ENCODE peak calls at places on chromosomes 4 and X, in nine cellular contexts. Q, P, B, T, G, W, N, L and I are unnamed samples.

GRCh38 chr4:113683143-113683542 is 78.4 kb downstream of the CAMK2D start:
- DNase-seq in Q (no peak), P (no peak), B (peak; percentile 82), T (no peak), G (no peak), W (no peak), N (no peak), L (peak; percentile 48), I (no peak)

GRCh38 chrX:48818098-48818497 is 8.2 kb upstream of the ERAS start:
- DNase-seq in Q (no peak), P (no peak), B (peak; percentile 28), T (no peak), G (no peak), W (no peak), N (no peak), L (no peak), I (no peak)

GRCh38 chrX:149717803-149718202 is 5.9 kb downstream of the MAGEA11 start:
- DNase-seq in Q (no peak), P (no peak), B (no peak), T (no peak), G (no peak), W (no peak), N (no peak), L (no peak), I (no peak)

GRCh38 chr4:75742451-75742850 is 18.1 kb downstream of the USO1 start:
- DNase-seq in Q (no peak), P (no peak), B (no peak), T (no peak), G (no peak), W (no peak), N (no peak), L (no peak), I (no peak)

GRCh38 chr4:56146956-56147355 is 198.2 kb downstream of the CEP135 start:
- DNase-seq in Q (no peak), P (no peak), B (no peak), T (no peak), G (no peak), W (no peak), N (no peak), L (no peak), I (no peak)

GRCh38 chr4:68732653-68733466 is 62.4 kb upstream of the UGT2B15 start:
- DNase-seq in Q (no peak), P (no peak), B (no peak), T (no peak), G (peak; percentile 77), W (no peak), N (no peak), L (no peak), I (no peak)

GRCh38 chr4:125760956-125761355 is 446.2 kb downstream of the FAT4 start:
- DNase-seq in Q (no peak), P (no peak), B (no peak), T (no peak), G (no peak), W (no peak), N (no peak), L (no peak), I (no peak)

GRCh38 chr4:157804986-157805385 is 367.8 kb downstream of the GASK1B start:
- DNase-seq in Q (no peak), P (no peak), B (no peak), T (no peak), G (peak; percentile 48), W (no peak), N (peak; percentile 23), L (no peak), I (no peak)

GRCh38 chr4:39406763-39407583 is at the start of gene KLB:
- DNase-seq in Q (no peak), P (no peak), B (peak; percentile 67), T (no peak), G (peak; percentile 78), W (no peak), N (no peak), L (no peak), I (no peak)

GRCh38 chrX:40176256-40176978 is 78.7 kb upstream of the BCOR start:
- DNase-seq in Q (no peak), P (peak; percentile 76), B (peak; percentile 88), T (peak; percentile 89), G (peak; percentile 84), W (peak; percentile 82), N (peak; percentile 18), L (peak; percentile 87), I (peak; percentile 69)

GRCh38 chr4:5366421-5366820 is 315.1 kb downstream of the STK32B start:
- DNase-seq in Q (peak; percentile 54), P (no peak), B (no peak), T (no peak), G (no peak), W (no peak), N (peak; percentile 94), L (no peak), I (no peak)

GRCh38 chr4:26871611-26872010 is 11.0 kb downstream of the STIM2 start:
- DNase-seq in Q (no peak), P (no peak), B (no peak), T (no peak), G (no peak), W (no peak), N (no peak), L (no peak), I (no peak)

GRCh38 chr4:164204434-164204833 is 549.5 kb upstream of the SMIM31 start:
- DNase-seq in Q (no peak), P (no peak), B (no peak), T (no peak), G (peak; percentile 13), W (no peak), N (peak; percentile 92), L (no peak), I (no peak)

GRCh38 chrX:79036152-79036551 is 91.0 kb downstream of the P2RY10 start:
- DNase-seq in Q (no peak), P (no peak), B (no peak), T (no peak), G (no peak), W (no peak), N (no peak), L (no peak), I (no peak)

GRCh38 chr4:181498148-181498547 is 745.1 kb upstream of the TENM3 start:
- DNase-seq in Q (no peak), P (no peak), B (no peak), T (no peak), G (no peak), W (no peak), N (no peak), L (no peak), I (no peak)

GRCh38 chr4:181504846-181505374 is 738.3 kb upstream of the TENM3 start:
- DNase-seq in Q (no peak), P (no peak), B (no peak), T (no peak), G (no peak), W (no peak), N (no peak), L (no peak), I (no peak)

GRCh38 chr4:181509073-181509472 is 734.1 kb upstream of the TENM3 start:
- DNase-seq in Q (no peak), P (no peak), B (no peak), T (no peak), G (no peak), W (no peak), N (no peak), L (no peak), I (no peak)

GRCh38 chr4:181502611-181503010 is 740.6 kb upstream of the TENM3 start:
- DNase-seq in Q (no peak), P (no peak), B (no peak), T (no peak), G (no peak), W (no peak), N (no peak), L (no peak), I (no peak)

GRCh38 chr4:181503800-181504364 is 739.3 kb upstream of the TENM3 start:
- DNase-seq in Q (no peak), P (no peak), B (no peak), T (no peak), G (no peak), W (no peak), N (no peak), L (no peak), I (no peak)
- TF ChIP-seq CTCF in Q (no peak), P (no peak), B (no peak), T (no peak), G (no peak), W (no peak), N (no peak), L (no peak), I (no peak)

GRCh38 chr4:47933798-47934197 is 19.4 kb upstream of the NFXL1 start:
- DNase-seq in Q (no peak), P (no peak), B (no peak), T (peak; percentile 67), G (peak; percentile 58), W (no peak), N (peak; percentile 58), L (no peak), I (no peak)
- TF ChIP-seq CTCF in Q (peak; percentile 33), P (peak; percentile 74), B (peak; percentile 72), T (peak; percentile 28), G (peak; percentile 81), W (peak; percentile 58), N (peak; percentile 62), L (peak; percentile 35), I (peak; percentile 77)

GRCh38 chrX:25860322-25860721 is 277.8 kb upstream of the MAGEB18 start:
- DNase-seq in Q (no peak), P (no peak), B (no peak), T (no peak), G (no peak), W (no peak), N (no peak), L (peak; percentile 30), I (no peak)

GRCh38 chrX:25853002-25853479 is 285.1 kb upstream of the MAGEB18 start:
- DNase-seq in Q (no peak), P (no peak), B (no peak), T (no peak), G (no peak), W (no peak), N (no peak), L (no peak), I (no peak)

DNA sequence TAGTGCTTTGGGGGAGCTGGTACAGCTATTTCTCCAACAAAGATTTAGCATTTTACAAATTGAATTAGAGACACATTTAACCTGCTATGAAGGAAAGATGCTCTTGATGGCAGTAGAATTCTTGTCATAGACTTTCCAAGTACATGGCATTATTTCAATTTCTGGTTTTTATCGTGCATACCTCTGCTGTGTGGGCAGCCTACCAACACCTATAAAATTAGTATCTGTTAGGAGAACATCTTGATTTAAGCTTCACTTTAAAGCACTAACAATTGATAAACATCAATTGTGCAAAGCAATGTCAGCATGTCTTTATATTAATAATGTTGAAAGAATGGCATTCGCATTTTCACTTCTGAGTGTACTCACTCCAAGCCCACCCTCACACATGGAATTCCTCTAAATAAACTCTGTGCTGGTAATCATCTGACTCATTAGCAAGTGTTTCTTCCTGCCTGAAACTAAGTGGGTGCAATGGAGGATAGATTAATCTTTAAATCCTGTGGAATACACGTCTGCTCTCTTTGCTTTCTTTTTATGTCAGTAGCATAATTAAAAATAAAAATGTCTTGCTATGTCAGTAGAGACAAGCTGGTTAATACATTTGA is 279.8 kb upstream of the MAGEB18 start:
- DNase-seq in Q (no peak), P (no peak), B (no peak), T (no peak), G (no peak), W (no peak), N (no peak), L (no peak), I (no peak)
- TF ChIP-seq CTCF in Q (no peak), P (no peak), B (no peak), T (no peak), G (peak; percentile 21), W (no peak), N (no peak), L (no peak), I (no peak)

DNA sequence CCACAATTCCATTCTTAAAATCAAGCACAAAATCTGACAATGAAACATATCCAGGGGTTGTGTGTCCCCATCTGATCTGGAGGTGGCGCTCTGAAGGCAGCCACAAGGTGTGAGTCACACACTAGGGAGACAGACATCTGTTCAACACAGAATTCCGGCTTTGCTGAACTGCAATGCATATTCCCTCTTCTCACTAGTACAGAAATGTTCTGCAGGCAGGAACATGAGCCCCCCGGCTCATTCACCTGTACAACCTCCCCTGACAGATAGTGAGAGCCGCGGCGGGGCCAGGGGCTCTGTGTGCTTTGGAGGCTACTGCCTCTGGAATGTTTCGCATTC is 41.9 kb downstream of the WDR1 start:
- DNase-seq in Q (no peak), P (peak; percentile 13), B (peak; percentile 47), T (peak; percentile 34), G (no peak), W (no peak), N (peak; percentile 42), L (no peak), I (no peak)
- TF ChIP-seq CTCF in Q (no peak), P (peak; percentile 41), B (peak; percentile 17), T (peak; percentile 60), G (peak; percentile 38), W (peak; percentile 21), N (peak; percentile 65), L (no peak), I (peak; percentile 60)